ENCODE peak calls at places on chromosome 15, in four cellular contexts. One of them, this sample, is unnamed.

GRCh38 chr15:95196176-95196915 is 965.0 kb downstream of the MCTP2 start:
- DNase-seq in upper lobe of right lung: no peak
- DNase-seq in dorsolateral prefrontal cortex: no peak
- DNase-seq in B cell: no peak
- DNase-seq in this sample: no peak

GRCh38 chr15:94375997-94376396 is 144.6 kb downstream of the MCTP2 start:
- DNase-seq in upper lobe of right lung: no peak
- DNase-seq in dorsolateral prefrontal cortex: no peak
- DNase-seq in B cell: no peak
- DNase-seq in this sample: no peak

GRCh38 chr15:65476942-65477341 is 40.5 kb downstream of the DPP8 start:
- DNase-seq in upper lobe of right lung: no peak
- DNase-seq in dorsolateral prefrontal cortex: no peak
- DNase-seq in B cell: no peak
- DNase-seq in this sample: no peak

GRCh38 chr15:87498545-87498944 is 758.0 kb downstream of the NTRK3 start:
- DNase-seq in upper lobe of right lung: no peak
- DNase-seq in dorsolateral prefrontal cortex: no peak
- DNase-seq in B cell: no peak
- DNase-seq in this sample: no peak

GRCh38 chr15:37041042-37041441 is 59.3 kb downstream of the MEIS2 start:
- DNase-seq in upper lobe of right lung: no peak
- DNase-seq in dorsolateral prefrontal cortex: no peak
- DNase-seq in B cell: no peak
- DNase-seq in this sample: no peak

GRCh38 chr15:66714543-66714981 is 12.5 kb downstream of the SMAD6 start:
- DNase-seq in upper lobe of right lung: no peak
- DNase-seq in dorsolateral prefrontal cortex: no peak
- DNase-seq in B cell: peak
- DNase-seq in this sample: no peak

GRCh38 chr15:77027697-77028450 is 32.9 kb downstream of the PSTPIP1 start:
- DNase-seq in upper lobe of right lung: peak
- DNase-seq in dorsolateral prefrontal cortex: peak
- DNase-seq in B cell: peak
- DNase-seq in this sample: peak

GRCh38 chr15:48330045-48330840 is 986 bp upstream of the DUT start:
- DNase-seq in upper lobe of right lung: no peak
- DNase-seq in dorsolateral prefrontal cortex: no peak
- DNase-seq in B cell: no peak
- DNase-seq in this sample: no peak

GRCh38 chr15:80323285-80323684 is 71.3 kb upstream of the CTXND1 start:
- DNase-seq in upper lobe of right lung: no peak
- DNase-seq in dorsolateral prefrontal cortex: no peak
- DNase-seq in B cell: no peak
- DNase-seq in this sample: no peak
- TF ChIP-seq CTCF in upper lobe of right lung: peak
- TF ChIP-seq CTCF in dorsolateral prefrontal cortex: no peak
- TF ChIP-seq CTCF in B cell: no peak
- TF ChIP-seq CTCF in this sample: peak

GRCh38 chr15:41661078-41661528 is 898 bp downstream of the MGA start:
- DNase-seq in upper lobe of right lung: no peak
- DNase-seq in dorsolateral prefrontal cortex: no peak
- DNase-seq in B cell: peak
- DNase-seq in this sample: no peak
- TF ChIP-seq CTCF in upper lobe of right lung: no peak
- TF ChIP-seq CTCF in dorsolateral prefrontal cortex: no peak
- TF ChIP-seq CTCF in B cell: no peak
- TF ChIP-seq CTCF in this sample: no peak

GRCh38 chr15:92385096-92385495 is 8.6 kb upstream of the ST8SIA2 start:
- DNase-seq in upper lobe of right lung: no peak
- DNase-seq in dorsolateral prefrontal cortex: no peak
- DNase-seq in B cell: no peak
- DNase-seq in this sample: no peak

GRCh38 chr15:92384391-92384790 is 9.3 kb upstream of the ST8SIA2 start:
- DNase-seq in upper lobe of right lung: no peak
- DNase-seq in dorsolateral prefrontal cortex: no peak
- DNase-seq in B cell: no peak
- DNase-seq in this sample: no peak

DNA sequence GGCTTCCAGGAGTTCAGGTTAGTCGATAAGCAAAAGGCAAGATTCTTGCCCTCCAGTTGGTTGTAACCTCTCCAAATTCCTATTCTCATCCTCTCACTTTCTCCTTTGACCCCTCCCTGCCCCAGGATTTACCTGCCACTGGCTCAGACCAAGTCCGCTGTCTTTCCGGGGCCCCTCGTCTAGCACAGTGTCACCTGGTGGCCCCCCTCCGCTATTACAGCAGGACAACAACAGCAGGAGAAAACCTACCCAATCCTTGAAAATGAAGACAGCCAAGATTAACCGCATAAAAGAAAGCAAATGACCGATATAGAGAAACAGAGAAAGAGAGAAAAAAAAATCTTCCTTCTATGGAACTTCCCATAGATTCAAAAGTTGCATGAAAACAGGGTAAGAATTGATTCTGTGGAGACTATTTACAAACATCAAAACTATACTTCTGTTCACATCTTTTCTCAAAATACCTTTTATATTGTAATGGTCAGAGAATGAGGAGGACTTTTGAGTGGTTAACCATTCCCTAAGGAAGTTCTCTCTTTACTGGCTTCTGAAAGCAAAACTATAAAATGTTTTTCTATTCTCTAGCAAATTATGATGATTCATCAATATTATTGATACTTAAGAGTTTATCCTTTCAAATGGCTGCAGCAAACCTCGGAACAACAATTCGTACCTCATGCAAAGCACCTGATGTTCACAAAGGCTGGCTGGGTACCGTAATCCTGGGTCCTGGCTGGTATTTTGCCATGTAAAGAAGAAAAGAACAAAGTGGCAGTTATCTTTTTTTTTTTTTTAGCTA is 10.0 kb upstream of the ST8SIA2 start:
- DNase-seq in upper lobe of right lung: no peak
- DNase-seq in dorsolateral prefrontal cortex: no peak
- DNase-seq in B cell: no peak
- DNase-seq in this sample: peak
- TF ChIP-seq CTCF in upper lobe of right lung: peak
- TF ChIP-seq CTCF in dorsolateral prefrontal cortex: no peak
- TF ChIP-seq CTCF in B cell: peak
- TF ChIP-seq CTCF in this sample: peak

DNA sequence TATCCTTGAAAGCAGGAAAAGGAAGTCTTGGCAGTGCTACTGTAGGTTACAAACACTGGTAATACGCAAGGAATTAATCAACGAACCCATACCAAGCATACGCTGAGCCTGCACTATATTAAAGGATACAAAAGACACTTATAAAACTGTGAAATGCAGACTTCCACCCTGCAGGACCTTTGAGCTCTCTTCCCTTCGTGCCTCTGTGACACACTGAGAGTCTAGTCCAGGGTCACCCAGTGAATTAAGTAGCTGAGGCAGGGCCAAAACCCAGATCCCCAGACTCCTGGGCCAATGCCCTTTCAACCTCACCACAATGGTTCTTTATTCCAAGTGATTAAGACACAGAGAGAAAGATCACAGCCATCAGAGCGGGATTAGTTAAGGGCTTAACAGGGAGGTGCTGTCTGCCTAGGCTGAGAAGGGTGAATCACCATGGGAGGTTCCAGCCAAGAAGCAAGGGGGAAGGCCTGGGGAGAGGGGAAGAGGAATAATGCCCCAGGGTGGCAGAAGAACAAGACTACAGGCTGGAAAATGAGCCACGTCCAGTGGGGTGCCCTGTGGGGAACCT is 6.8 kb downstream of the ANXA2 start:
- DNase-seq in upper lobe of right lung: no peak
- DNase-seq in dorsolateral prefrontal cortex: no peak
- DNase-seq in B cell: no peak
- DNase-seq in this sample: no peak
- TF ChIP-seq CTCF in upper lobe of right lung: no peak
- TF ChIP-seq CTCF in dorsolateral prefrontal cortex: no peak
- TF ChIP-seq CTCF in B cell: no peak
- TF ChIP-seq CTCF in this sample: no peak

DNA sequence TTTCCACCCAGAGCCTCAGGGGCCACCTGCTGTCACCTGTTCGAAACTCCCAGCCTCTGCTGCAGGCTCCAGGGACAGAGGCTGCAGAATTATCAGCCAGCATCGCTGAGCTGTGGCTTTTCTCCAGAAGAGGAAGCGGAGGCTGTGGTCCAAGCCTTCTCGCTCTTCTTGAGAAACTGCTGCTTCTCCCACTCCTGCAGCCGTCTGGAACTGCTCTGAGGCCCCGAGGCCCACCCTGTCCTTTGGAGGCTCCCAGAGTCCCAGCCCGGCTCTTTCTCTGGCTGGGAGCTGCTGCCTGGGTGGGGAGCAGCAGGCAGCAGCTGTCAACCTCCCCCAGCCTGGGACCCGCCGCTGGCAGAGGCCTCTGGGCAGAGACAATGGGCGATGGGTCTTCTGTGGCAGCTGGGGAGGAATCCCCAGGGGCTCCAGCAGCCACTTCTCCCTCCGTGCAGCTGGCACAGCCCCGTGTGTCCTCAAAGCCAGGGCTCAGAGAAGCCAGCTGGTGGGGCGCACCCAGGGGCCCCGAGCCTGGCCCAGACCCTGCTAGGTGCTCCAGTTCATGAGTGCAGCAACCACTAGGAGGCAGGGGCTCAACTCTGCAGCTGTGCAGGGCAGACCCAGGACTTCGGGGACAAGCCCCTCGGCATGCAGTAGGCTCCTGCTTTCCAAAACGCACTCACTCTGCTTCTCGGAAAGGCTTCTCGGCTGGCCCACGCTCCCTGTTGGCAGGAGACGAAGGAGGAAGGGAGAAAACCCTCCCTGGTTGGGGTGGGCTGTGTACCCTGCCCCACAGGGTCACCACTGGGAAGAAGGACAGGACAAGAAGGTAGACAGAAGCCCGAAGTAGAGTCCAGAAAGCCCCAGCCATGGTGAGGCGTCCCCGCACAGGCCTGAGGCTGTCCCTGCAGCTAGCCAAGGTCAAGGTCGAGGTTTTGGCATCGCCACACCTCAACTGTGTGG is 49.9 kb upstream of the FURIN start:
- DNase-seq in upper lobe of right lung: peak
- DNase-seq in dorsolateral prefrontal cortex: peak
- DNase-seq in B cell: peak
- DNase-seq in this sample: no peak
- TF ChIP-seq CTCF in upper lobe of right lung: no peak
- TF ChIP-seq CTCF in dorsolateral prefrontal cortex: no peak
- TF ChIP-seq CTCF in B cell: peak
- TF ChIP-seq CTCF in this sample: no peak

DNA sequence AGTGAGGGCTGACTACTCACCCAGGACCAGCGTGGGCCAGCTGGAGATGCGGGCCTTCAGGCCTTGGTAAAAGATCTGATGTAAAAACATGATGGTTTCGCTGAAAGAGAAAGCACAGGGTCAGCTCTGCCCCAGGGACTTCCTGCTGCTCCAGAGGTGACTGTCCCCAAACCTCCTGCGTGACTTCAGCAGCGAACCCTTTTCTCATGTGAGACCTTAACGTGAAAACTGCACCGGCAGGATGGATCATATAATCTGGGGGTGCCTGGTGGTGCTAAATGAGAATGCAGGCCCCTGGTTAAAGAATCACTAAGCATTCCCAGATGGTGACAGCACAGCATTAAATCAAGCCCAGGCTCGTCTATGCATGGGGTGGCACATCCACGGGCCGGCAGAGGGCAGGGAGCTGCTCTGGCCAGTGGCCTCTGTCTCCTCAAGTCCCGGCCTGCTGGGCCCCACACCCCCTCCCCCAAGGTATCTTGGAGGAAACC is 55.4 kb downstream of the RASGRF1 start:
- DNase-seq in upper lobe of right lung: no peak
- DNase-seq in dorsolateral prefrontal cortex: no peak
- DNase-seq in B cell: no peak
- DNase-seq in this sample: peak
- TF ChIP-seq CTCF in upper lobe of right lung: no peak
- TF ChIP-seq CTCF in dorsolateral prefrontal cortex: peak
- TF ChIP-seq CTCF in B cell: peak
- TF ChIP-seq CTCF in this sample: peak

GRCh38 chr15:71115567-71116351 is 488 bp downstream of the THSD4 start:
- DNase-seq in upper lobe of right lung: peak
- DNase-seq in dorsolateral prefrontal cortex: no peak
- DNase-seq in B cell: no peak
- DNase-seq in this sample: peak
- TF ChIP-seq CTCF in upper lobe of right lung: no peak
- TF ChIP-seq CTCF in dorsolateral prefrontal cortex: no peak
- TF ChIP-seq CTCF in B cell: no peak
- TF ChIP-seq CTCF in this sample: no peak

GRCh38 chr15:28885289-28885629 is 515 bp upstream of the APBA2 start:
- DNase-seq in upper lobe of right lung: no peak
- DNase-seq in dorsolateral prefrontal cortex: no peak
- DNase-seq in B cell: no peak
- DNase-seq in this sample: no peak
- TF ChIP-seq CTCF in upper lobe of right lung: no peak
- TF ChIP-seq CTCF in dorsolateral prefrontal cortex: no peak
- TF ChIP-seq CTCF in B cell: no peak
- TF ChIP-seq CTCF in this sample: no peak

DNA sequence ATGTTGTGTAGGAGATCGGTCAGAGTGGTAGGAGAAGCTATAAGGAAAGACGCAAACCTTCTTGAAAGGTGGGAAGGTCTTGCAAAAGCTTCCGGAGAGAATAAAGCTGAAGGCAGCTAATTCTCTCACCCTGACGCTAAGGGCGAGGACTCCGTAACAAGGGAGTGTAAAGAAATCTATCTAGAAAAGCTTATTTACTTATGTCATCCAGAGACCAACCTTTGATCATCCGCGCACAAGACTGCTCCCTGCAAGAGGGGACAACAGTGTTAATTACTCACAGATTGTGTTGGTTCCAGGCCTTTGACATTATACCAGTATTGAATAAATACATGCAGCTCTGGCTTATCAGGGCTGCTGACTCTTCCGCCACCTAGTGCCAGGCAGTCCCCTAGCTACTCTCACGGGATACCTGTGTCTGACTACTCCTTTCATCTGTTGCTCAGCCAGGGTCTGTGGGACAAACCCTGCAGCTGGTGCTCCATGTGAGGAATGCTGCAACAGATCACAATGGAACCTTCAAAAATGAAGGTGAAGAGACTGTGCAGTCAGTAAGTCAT is 211.7 kb downstream of the DTWD1 start:
- DNase-seq in upper lobe of right lung: no peak
- DNase-seq in dorsolateral prefrontal cortex: no peak
- DNase-seq in B cell: no peak
- DNase-seq in this sample: peak
- TF ChIP-seq CTCF in upper lobe of right lung: no peak
- TF ChIP-seq CTCF in dorsolateral prefrontal cortex: no peak
- TF ChIP-seq CTCF in B cell: no peak
- TF ChIP-seq CTCF in this sample: peak

DNA sequence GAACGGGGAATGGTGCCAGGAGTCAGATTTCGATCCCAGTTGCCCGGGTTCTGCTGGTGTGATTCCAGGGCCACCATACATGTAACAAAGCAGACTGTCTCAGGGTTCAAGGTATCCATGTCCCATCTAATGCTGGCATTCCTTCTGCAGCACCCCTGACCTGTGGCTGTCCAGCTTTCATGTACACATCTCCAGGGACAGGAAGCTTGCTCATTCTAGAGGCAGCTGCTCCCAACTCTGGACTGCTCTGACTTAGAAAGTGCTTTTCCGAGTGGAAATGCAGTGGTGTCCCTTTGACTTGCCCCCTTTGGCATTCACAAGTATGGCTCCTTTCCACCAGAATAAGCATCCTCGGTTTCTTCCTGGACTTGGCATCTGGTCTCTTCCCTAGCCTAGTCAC is 30.9 kb downstream of the PML start:
- DNase-seq in upper lobe of right lung: peak
- DNase-seq in dorsolateral prefrontal cortex: no peak
- DNase-seq in B cell: no peak
- DNase-seq in this sample: no peak
- TF ChIP-seq CTCF in upper lobe of right lung: no peak
- TF ChIP-seq CTCF in dorsolateral prefrontal cortex: no peak
- TF ChIP-seq CTCF in B cell: no peak
- TF ChIP-seq CTCF in this sample: no peak